ENCODE peak calls at places on chromosomes 1 and 21, in four cellular contexts. One of them, this sample, is unnamed.

GRCh38 chr1:201262963-201263608 is 20.2 kb upstream of the PKP1 start:
- DNase-seq in Calu3: no peak
- DNase-seq in ovary: no peak
- DNase-seq in glutamatergic neuron: no peak
- DNase-seq in this sample: no peak

GRCh38 chr21:44401386-44402160 is 48.2 kb downstream of the TRPM2 start:
- DNase-seq in Calu3: no peak
- DNase-seq in ovary: no peak
- DNase-seq in glutamatergic neuron: no peak
- DNase-seq in this sample: peak

GRCh38 chr1:77889671-77890070 is 1.2 kb downstream of the NEXN start:
- DNase-seq in Calu3: peak
- DNase-seq in ovary: no peak
- DNase-seq in glutamatergic neuron: no peak
- DNase-seq in this sample: no peak

GRCh38 chr1:179142889-179143299 is 61.0 kb downstream of the TOR3A start:
- DNase-seq in Calu3: peak
- DNase-seq in ovary: no peak
- DNase-seq in glutamatergic neuron: no peak
- DNase-seq in this sample: no peak

GRCh38 chr1:207003216-207003615 is 29.3 kb downstream of the C1orf116 start:
- DNase-seq in Calu3: no peak
- DNase-seq in ovary: no peak
- DNase-seq in glutamatergic neuron: no peak
- DNase-seq in this sample: no peak

GRCh38 chr1:173861731-173862145 is 6.1 kb downstream of the GAS5 start:
- DNase-seq in Calu3: no peak
- DNase-seq in ovary: no peak
- DNase-seq in glutamatergic neuron: no peak
- DNase-seq in this sample: no peak

GRCh38 chr1:45348966-45349677 is 8.9 kb upstream of the MUTYH start:
- DNase-seq in Calu3: no peak
- DNase-seq in ovary: peak
- DNase-seq in glutamatergic neuron: no peak
- DNase-seq in this sample: no peak

GRCh38 chr1:78501203-78501602 is 10.4 kb downstream of the PTGFR start:
- DNase-seq in Calu3: no peak
- DNase-seq in ovary: no peak
- DNase-seq in glutamatergic neuron: no peak
- DNase-seq in this sample: no peak

GRCh38 chr1:5595531-5596170 is 396.6 kb downstream of the NPHP4 start:
- DNase-seq in Calu3: no peak
- DNase-seq in ovary: no peak
- DNase-seq in glutamatergic neuron: no peak
- DNase-seq in this sample: peak

GRCh38 chr1:43952731-43953350 is 6.1 kb downstream of the IPO13 start:
- DNase-seq in Calu3: no peak
- DNase-seq in ovary: no peak
- DNase-seq in glutamatergic neuron: no peak
- DNase-seq in this sample: no peak

GRCh38 chr1:43552813-43553212 is 22.1 kb downstream of the PTPRF start:
- DNase-seq in Calu3: no peak
- DNase-seq in ovary: peak
- DNase-seq in glutamatergic neuron: no peak
- DNase-seq in this sample: no peak

GRCh38 chr1:27614048-27614624 is 10.2 kb upstream of the AHDC1 start:
- DNase-seq in Calu3: no peak
- DNase-seq in ovary: no peak
- DNase-seq in glutamatergic neuron: no peak
- DNase-seq in this sample: no peak

GRCh38 chr1:27617420-27617819 is 13.5 kb upstream of the AHDC1 start:
- DNase-seq in Calu3: no peak
- DNase-seq in ovary: no peak
- DNase-seq in glutamatergic neuron: no peak
- DNase-seq in this sample: no peak

GRCh38 chr1:27614625-27615344 is 10.8 kb upstream of the AHDC1 start:
- DNase-seq in Calu3: no peak
- DNase-seq in ovary: no peak
- DNase-seq in glutamatergic neuron: peak
- DNase-seq in this sample: no peak

GRCh38 chr1:27616441-27616840 is 12.5 kb upstream of the AHDC1 start:
- DNase-seq in Calu3: no peak
- DNase-seq in ovary: no peak
- DNase-seq in glutamatergic neuron: no peak
- DNase-seq in this sample: no peak

GRCh38 chr1:27615346-27616004 is 11.5 kb upstream of the AHDC1 start:
- DNase-seq in Calu3: no peak
- DNase-seq in ovary: no peak
- DNase-seq in glutamatergic neuron: no peak
- DNase-seq in this sample: no peak
- TF ChIP-seq CTCF in Calu3: no peak
- TF ChIP-seq CTCF in ovary: no peak
- TF ChIP-seq CTCF in glutamatergic neuron: no peak
- TF ChIP-seq CTCF in this sample: no peak

GRCh38 chr1:11571906-11572616 is 82.2 kb downstream of the FBXO2 start:
- DNase-seq in Calu3: no peak
- DNase-seq in ovary: no peak
- DNase-seq in glutamatergic neuron: peak
- DNase-seq in this sample: no peak
- TF ChIP-seq CTCF in Calu3: no peak
- TF ChIP-seq CTCF in ovary: no peak
- TF ChIP-seq CTCF in glutamatergic neuron: peak
- TF ChIP-seq CTCF in this sample: no peak

DNA sequence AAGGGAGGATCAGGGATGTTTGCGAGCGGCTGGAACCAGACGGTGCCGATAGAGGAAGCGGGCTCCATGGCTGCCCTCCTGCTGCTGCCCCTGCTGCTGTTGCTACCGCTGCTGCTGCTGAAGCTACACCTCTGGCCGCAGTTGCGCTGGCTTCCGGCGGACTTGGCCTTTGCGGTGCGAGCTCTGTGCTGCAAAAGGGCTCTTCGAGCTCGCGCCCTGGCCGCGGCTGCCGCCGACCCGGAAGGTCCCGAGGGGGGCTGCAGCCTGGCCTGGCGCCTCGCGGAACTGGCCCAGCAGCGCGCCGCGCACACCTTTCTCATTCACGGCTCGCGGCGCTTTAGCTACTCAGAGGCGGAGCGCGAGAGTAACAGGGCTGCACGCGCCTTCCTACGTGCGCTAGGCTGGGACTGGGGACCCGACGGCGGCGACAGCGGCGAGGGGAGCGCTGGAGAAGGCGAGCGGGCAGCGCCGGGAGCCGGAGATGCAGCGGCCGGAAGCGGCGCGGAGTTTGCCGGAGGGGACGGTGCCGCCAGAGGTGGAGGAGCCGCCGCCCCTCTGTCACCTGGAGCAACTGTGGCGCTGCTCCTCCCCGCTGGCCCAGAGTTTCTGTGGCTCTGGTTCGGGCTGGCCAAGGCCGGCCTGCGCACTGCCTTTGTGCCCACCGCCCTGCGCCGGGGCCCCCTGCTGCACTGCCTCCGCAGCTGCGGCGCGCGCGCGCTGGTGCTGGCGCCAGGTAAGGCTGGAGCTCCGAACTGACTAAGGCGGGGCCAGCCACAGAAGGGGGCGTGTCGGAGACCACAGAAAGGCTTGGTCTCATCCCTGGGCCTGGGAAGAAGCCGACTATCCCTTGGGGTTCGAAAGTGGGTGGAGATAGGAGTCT is 465 bp downstream of the SLC27A3 start:
- DNase-seq in Calu3: peak
- DNase-seq in ovary: peak
- DNase-seq in glutamatergic neuron: peak
- DNase-seq in this sample: no peak
- TF ChIP-seq CTCF in Calu3: no peak
- TF ChIP-seq CTCF in ovary: no peak
- TF ChIP-seq CTCF in glutamatergic neuron: no peak
- TF ChIP-seq CTCF in this sample: no peak

DNA sequence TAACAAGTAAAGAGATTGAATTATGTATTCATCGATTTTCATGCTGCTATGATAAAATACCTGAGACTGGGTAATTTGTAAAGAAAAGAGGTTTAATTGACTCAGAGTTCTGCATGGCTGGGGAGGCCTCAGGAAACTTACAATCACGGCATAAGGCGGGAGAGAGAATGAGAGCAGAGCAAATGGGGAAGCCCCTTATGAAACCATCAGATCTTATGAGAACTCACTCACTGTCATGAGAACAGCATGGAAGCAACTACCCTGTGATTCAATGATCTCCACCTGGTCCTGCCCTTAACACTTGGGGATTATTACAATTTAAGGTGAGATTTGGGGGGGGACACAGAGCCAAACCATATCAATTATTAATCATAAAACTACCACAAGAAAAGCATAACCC is 3.3 kb upstream of the GBP3 start:
- DNase-seq in Calu3: no peak
- DNase-seq in ovary: no peak
- DNase-seq in glutamatergic neuron: no peak
- DNase-seq in this sample: no peak
- TF ChIP-seq CTCF in Calu3: no peak
- TF ChIP-seq CTCF in ovary: no peak
- TF ChIP-seq CTCF in glutamatergic neuron: no peak
- TF ChIP-seq CTCF in this sample: no peak

GRCh38 chr1:189220750-189221149 is 1256.9 kb downstream of the BRINP3 start:
- DNase-seq in Calu3: no peak
- DNase-seq in ovary: no peak
- DNase-seq in glutamatergic neuron: no peak
- DNase-seq in this sample: no peak
- TF ChIP-seq CTCF in Calu3: peak
- TF ChIP-seq CTCF in ovary: no peak
- TF ChIP-seq CTCF in glutamatergic neuron: no peak
- TF ChIP-seq CTCF in this sample: no peak

This sample was measured in coronary artery.